ENCODE peak calls at places on chromosomes 2 and 18, in five cellular contexts. B is CD8-positive, alpha-beta T cell; V is left ventricle myocardium inferior; D is endothelial cell of umbilical vein; M is ascending aorta. T is an unnamed sample. For H3K9me3, the result is how much of the 10 kb centered on the place peaks cover.

GRCh38 chr18:71899183-71899582 is 645.0 kb downstream of the CBLN2 start:
- DNase-seq in M (no peak), V (no peak), B (no peak), D (no peak), T (no peak)

GRCh38 chr2:240394549-240394948 is 40.9 kb upstream of the GPC1 start:
- DNase-seq in M (no peak), D (no peak), B (no peak), V (no peak), T (no peak)

GRCh38 chr2:237449193-237449797 is 35.3 kb upstream of the COL6A3 start:
- DNase-seq in D (peak), V (peak), M (peak), B (no peak), T (peak)

GRCh38 chr2:240893363-240893828 is 2.6 kb downstream of the MAB21L4 start:
- DNase-seq in B (no peak), D (no peak), V (no peak), M (no peak), T (no peak)

GRCh38 chr2:11578081-11578948 is 44.5 kb downstream of the GREB1 start:
- DNase-seq in V (no peak), B (no peak), D (no peak), M (no peak), T (no peak)

GRCh38 chr18:8501044-8501443 is 108.2 kb upstream of the RAB12 start:
- DNase-seq in B (no peak), V (no peak), M (no peak), D (no peak), T (no peak)

GRCh38 chr2:238926761-238927611 is 79.1 kb downstream of the TWIST2 start:
- DNase-seq in B (no peak), D (no peak), V (no peak), M (no peak), T (no peak)

GRCh38 chr2:14475994-14476393 is 156.5 kb upstream of the LRATD1 start:
- DNase-seq in B (no peak), V (no peak), M (no peak), D (no peak), T (no peak)

GRCh38 chr18:68447286-68447685 is 267.6 kb downstream of the TMX3 start:
- DNase-seq in V (no peak), M (no peak), D (no peak), B (no peak), T (no peak)

GRCh38 chr18:31741096-31741735 is 19.5 kb downstream of the SLC25A52 start:
- DNase-seq in M (no peak), D (peak), V (no peak), B (no peak), T (peak)

GRCh38 chr2:85942346-85942957 is 53.7 kb upstream of the ST3GAL5 start:
- DNase-seq in B (no peak), V (no peak), D (no peak), M (no peak), T (no peak)

GRCh38 chr2:189276277-189276676 is 96.7 kb upstream of the COL5A2 start:
- DNase-seq in V (no peak), M (no peak), D (peak), B (no peak), T (no peak)

GRCh38 chr2:64260093-64260808 is 116.0 kb upstream of the PELI1 start:
- DNase-seq in M (no peak), B (no peak), D (no peak), V (no peak), T (no peak)

GRCh38 chr2:180969124-180969523 is 11.3 kb upstream of the UBE2E3 start:
- DNase-seq in V (no peak), B (no peak), D (no peak), M (no peak), T (no peak)

GRCh38 chr2:107719781-107720180 is 106.9 kb upstream of the RGPD4 start:
- DNase-seq in B (no peak), D (no peak), V (no peak), M (no peak), T (no peak)

GRCh38 chr2:73297151-73297559 is 3.8 kb upstream of the EGR4 start:
- DNase-seq in D (no peak), M (no peak), V (no peak), B (no peak), T (no peak)

GRCh38 chr18:74511823-74512222 is 15.7 kb downstream of the CNDP2 start:
- DNase-seq in V (no peak), B (no peak), M (no peak), D (no peak), T (no peak)

GRCh38 chr2:215171151-215171550 is 32.7 kb upstream of the ABCA12 start:
- DNase-seq in D (no peak), M (no peak), B (no peak), V (no peak), T (no peak)

GRCh38 chr2:235433860-235434259 is 60.0 kb upstream of the AGAP1 start:
- DNase-seq in B (no peak), M (no peak), V (peak), D (peak), T (peak)

GRCh38 chr18:63107931-63108330 is 211.6 kb downstream of the BCL2 start:
- DNase-seq in D (no peak), M (no peak), V (no peak), B (no peak), T (no peak)

GRCh38 chr2:133780099-133780996 is 212.1 kb upstream of the NCKAP5 start:
- DNase-seq in M (no peak), D (peak), V (no peak), B (no peak), T (peak)

GRCh38 chr2:196719565-196719872 is 80.0 kb downstream of the GTF3C3 start:
- DNase-seq in V (no peak), D (no peak), B (no peak), M (no peak), T (no peak)

GRCh38 chr2:43854671-43855070 is 15.9 kb downstream of the ABCG8 start:
- DNase-seq in V (no peak), D (no peak), M (no peak), B (no peak), T (no peak)

GRCh38 chr2:8324164-8324848 is 357.6 kb upstream of the ID2 start:
- DNase-seq in D (no peak), M (no peak), V (no peak), B (no peak), T (no peak)

GRCh38 chr2:220783651-220784050 is 788.5 kb downstream of the EPHA4 start:
- DNase-seq in B (no peak), D (no peak), V (no peak), M (no peak), T (no peak)

GRCh38 chr2:176768185-176768584 is 444.4 kb upstream of the HNRNPA3 start:
- DNase-seq in B (no peak), D (no peak), V (no peak), M (no peak), T (no peak)

GRCh38 chr2:241701155-241701404 is 759 bp upstream of the ING5 start:
- DNase-seq in V (no peak), D (no peak), B (no peak), M (peak), T (no peak)

GRCh38 chr18:41643427-41643826 is 311.6 kb upstream of the PIK3C3 start:
- DNase-seq in D (no peak), V (no peak), M (no peak), B (no peak), T (no peak)

GRCh38 chr2:240922234-240922981 is 16.3 kb downstream of the CROCC2 start:
- DNase-seq in V (peak), M (no peak), B (no peak), D (no peak), T (no peak)

GRCh38 chr2:50732796-50733195 is 299.1 kb downstream of the NRXN1 start:
- DNase-seq in B (no peak), V (no peak), D (no peak), M (no peak), T (no peak)

GRCh38 chr2:45256173-45256866 is 247.1 kb upstream of the SIX2 start:
- DNase-seq in M (peak), V (no peak), B (no peak), D (no peak), T (no peak)

GRCh38 chr18:74562080-74562725 is 27.9 kb downstream of the CNDP1 start:
- DNase-seq in B (no peak), V (no peak), M (no peak), D (no peak), T (no peak)

GRCh38 chr18:55988537-55988936 is 400.5 kb upstream of the TCF4 start:
- DNase-seq in V (no peak), B (no peak), D (peak), M (no peak), T (no peak)

GRCh38 chr2:44663471-44664073 is 277.9 kb upstream of the SIX3 start:
- DNase-seq in B (no peak), V (no peak), D (no peak), M (no peak), T (no peak)

GRCh38 chr2:206616141-206616540 is 26.1 kb upstream of the FAM237A start:
- DNase-seq in D (no peak), V (no peak), B (no peak), M (no peak), T (no peak)

GRCh38 chr18:69718912-69719547 is 228.6 kb downstream of the CD226 start:
- DNase-seq in V (no peak), B (no peak), D (no peak), M (no peak), T (no peak)

GRCh38 chr18:74478876-74479275 is 17.3 kb upstream of the CNDP2 start:
- DNase-seq in V (no peak), B (no peak), D (no peak), M (no peak), T (no peak)

GRCh38 chr2:135952891-135953290 is 32.5 kb downstream of the DARS1 start:
- DNase-seq in B (no peak), M (no peak), D (no peak), V (no peak), T (no peak)

GRCh38 chr18:74544898-74545297 is 10.6 kb downstream of the CNDP1 start:
- DNase-seq in V (peak), B (no peak), M (no peak), D (no peak), T (no peak)

GRCh38 chr2:46179037-46179621 is 118.1 kb upstream of the EPAS1 start:
- DNase-seq in B (peak), V (peak), D (peak), M (no peak), T (no peak)

DNA sequence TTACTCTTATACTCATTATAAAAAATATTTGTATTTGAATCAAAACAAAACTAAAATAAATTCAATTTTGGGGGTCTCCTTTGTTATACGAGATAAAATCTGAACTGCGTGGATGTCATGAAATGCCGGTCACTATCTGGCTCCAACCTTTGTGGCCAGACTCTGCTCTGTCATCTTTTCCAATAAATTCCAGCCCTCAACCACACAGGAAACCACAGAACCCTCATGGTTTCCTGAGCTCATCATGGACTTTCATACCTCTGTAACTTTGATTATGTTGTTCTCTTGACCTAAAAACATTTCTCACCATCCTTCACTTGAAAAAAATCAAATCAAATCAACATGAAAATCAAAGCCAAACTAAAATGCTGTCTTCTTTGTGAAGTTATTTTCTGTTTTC is 724.7 kb downstream of the METTL4 start:
- DNase-seq in D (no peak), M (no peak), V (no peak), B (no peak), T (no peak)
- H3K9me3 ChIP-seq in D (under half), M (under half), V (under half), B (under half), T (under half)

GRCh38 chr18:35127201-35127600 is 86.0 kb downstream of the MAPRE2 start:
- DNase-seq in D (peak), B (no peak), M (no peak), V (no peak), T (no peak)
- TF ChIP-seq CTCF in D (peak), B (no peak), M (no peak), V (no peak), T (no peak)

GRCh38 chr18:4843771-4844170 is 353.3 kb downstream of the AKAIN1 start:
- DNase-seq in V (no peak), M (no peak), B (no peak), D (no peak), T (no peak)
- H3K9me3 ChIP-seq in V (under half), M (under half), B (under half), D (under half), T (under half)

DNA sequence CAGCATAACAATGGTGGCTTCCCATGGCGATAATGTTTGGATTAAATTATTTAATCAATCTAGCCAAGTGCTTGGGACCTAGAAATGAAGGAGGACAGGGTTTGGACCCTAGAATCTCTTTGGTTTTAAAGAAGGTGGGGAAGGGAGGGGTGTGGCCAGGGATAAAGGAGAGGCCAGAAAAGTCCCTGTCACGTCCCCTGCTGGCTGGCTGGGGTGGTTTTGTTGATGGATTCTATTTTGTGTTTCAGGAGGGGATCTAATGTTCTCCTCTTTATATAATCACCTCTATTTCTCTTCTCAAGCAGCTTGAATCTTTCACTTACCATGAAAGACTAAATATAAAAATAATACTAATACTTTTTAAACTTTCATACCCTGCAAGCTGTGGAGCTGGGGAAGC is 52.6 kb upstream of the GALR1 start:
- DNase-seq in B (no peak), V (no peak), D (no peak), M (no peak), T (no peak)
- TF ChIP-seq CTCF in B (no peak), V (no peak), D (no peak), M (no peak), T (no peak)

DNA sequence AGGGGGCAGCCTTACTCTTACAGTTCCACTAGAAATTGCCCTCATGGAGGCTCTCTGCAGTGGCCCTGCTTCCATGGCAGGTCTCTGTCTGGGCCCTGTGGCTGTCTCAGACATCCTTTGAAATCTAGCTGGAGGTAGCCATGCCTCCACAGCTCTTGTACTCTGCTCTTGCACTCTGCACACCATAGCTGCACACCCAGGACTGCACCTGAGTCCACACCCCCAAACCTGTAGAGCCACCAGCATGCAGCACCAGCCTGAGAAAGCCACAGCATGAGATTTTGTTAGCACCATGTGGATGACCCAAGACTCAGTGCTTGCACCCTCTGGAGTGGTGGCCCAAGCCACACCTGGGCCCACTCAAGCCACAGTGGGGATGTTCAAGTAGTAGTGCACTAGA is 376.2 kb upstream of the RND3 start:
- DNase-seq in B (no peak), M (no peak), D (no peak), V (no peak), T (no peak)
- H3K9me3 ChIP-seq in B (under half), M (under half), D (under half), V (under half), T (under half)

DNA sequence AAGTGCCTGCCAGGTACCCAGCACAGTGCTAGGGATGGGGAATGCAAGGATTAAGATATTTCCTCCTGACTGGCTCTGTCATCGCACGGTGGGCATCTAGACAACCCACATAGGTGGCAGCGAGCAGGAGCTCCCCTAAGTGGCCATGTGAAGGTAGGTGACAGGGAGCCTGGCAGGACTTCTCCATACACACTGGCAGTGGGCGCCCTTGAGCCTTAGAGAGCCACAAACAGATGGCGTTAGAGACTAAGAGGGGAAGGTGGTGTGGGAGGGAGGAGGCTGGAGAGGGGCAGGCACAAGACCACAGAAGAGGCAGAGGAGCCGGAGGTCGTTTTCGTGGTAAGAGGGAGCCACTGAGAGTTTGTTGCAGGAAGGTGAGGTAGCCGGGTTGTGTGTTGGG is 15.2 kb downstream of the PRELID3A start:
- DNase-seq in D (no peak), M (no peak), B (no peak), V (no peak), T (no peak)
- TF ChIP-seq CTCF in D (peak), M (no peak), B (no peak), V (no peak), T (no peak)

GRCh38 chr2:81328968-81329367 is 1024.4 kb upstream of the LRRTM1 start:
- DNase-seq in B (no peak), V (no peak), D (no peak), M (no peak), T (no peak)

GRCh38 chr2:81327916-81328315 is 1023.4 kb upstream of the LRRTM1 start:
- DNase-seq in M (no peak), D (no peak), B (no peak), V (no peak), T (no peak)

DNA sequence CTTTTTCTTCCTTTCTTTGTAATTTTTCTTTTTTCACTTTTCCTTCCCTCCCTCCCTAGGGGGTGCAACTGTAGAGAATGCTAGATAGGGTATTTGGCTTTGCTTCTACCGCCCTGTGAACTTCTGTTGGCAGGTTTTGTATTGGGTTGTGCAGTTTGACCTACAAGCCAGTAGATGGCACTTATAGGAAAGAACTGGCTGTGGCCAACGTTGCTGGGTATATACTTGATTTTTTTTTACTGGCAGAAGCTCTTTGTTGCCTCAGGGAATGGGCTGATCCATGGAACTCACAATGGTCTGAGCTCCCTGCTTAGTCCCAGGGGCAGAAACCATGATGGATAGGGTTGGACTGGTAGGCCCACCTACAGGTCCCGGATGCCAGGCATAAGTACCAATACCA is 1019.5 kb upstream of the LRRTM1 start:
- DNase-seq in B (no peak), V (no peak), M (no peak), D (no peak), T (no peak)
- H3K9me3 ChIP-seq in B (under half), V (under half), M (under half), D (under half), T (under half)

GRCh38 chr18:52582516-52582915 is 242.5 kb downstream of the DCC start:
- DNase-seq in V (no peak), B (no peak), D (no peak), M (no peak), T (no peak)
- TF ChIP-seq CTCF in V (no peak), B (no peak), D (no peak), M (no peak), T (no peak)

GRCh38 chr2:89821455-89821945 is 1130.0 kb downstream of the RPIA start:
- DNase-seq in V (no peak), M (no peak), D (no peak), B (no peak), T (no peak)
- H3K9me3 ChIP-seq in V (under half), M (under half), D (half or more), B (under half), T (under half)

T was measured in prostate gland.